ENCODE peak calls at places on chromosomes 2 and 18, in four cellular contexts. R, D, A and B are unnamed samples.

GRCh38 chr2:85828725-85829124 is 60.1 kb downstream of the ST3GAL5 start:
- DNase-seq in R (no peak), D (no peak), A (no peak), B (no peak)

GRCh38 chr2:60267122-60267521 is 286.3 kb downstream of the BCL11A start:
- DNase-seq in D (no peak), A (no peak), R (no peak), B (no peak)

GRCh38 chr2:166651080-166651675 is 157.1 kb upstream of the SCN7A start:
- DNase-seq in A (no peak), R (no peak), D (no peak), B (no peak)

GRCh38 chr2:239811001-239811798 is 213.9 kb downstream of the NDUFA10 start:
- DNase-seq in D (no peak), R (no peak), A (no peak), B (no peak)

GRCh38 chr2:98768765-98769476 is 38.0 kb upstream of the MGAT4A start:
- DNase-seq in R (no peak), D (no peak), A (no peak), B (no peak)

GRCh38 chr2:55869637-55870325 is 53.8 kb downstream of the EFEMP1 start:
- DNase-seq in A (no peak), D (no peak), R (no peak), B (no peak)

GRCh38 chr2:199136681-199137080 is 321.1 kb downstream of the SATB2 start:
- DNase-seq in A (no peak), D (peak; percentile 5), R (no peak), B (no peak)

GRCh38 chr2:183495589-183496267 is 371.5 kb downstream of the NUP35 start:
- DNase-seq in A (no peak), R (peak; percentile 32), D (no peak), B (no peak)

GRCh38 chr18:25239636-25240468 is 112.1 kb downstream of the ZNF521 start:
- DNase-seq in A (no peak), R (no peak), D (peak; percentile 45), B (no peak)

GRCh38 chr2:106886916-106887758 is 1.2 kb upstream of the ST6GAL2 start:
- DNase-seq in R (no peak), D (no peak), A (no peak), B (peak; percentile 1)

GRCh38 chr2:132676999-132677398 is 7.0 kb upstream of the LYPD1 start:
- DNase-seq in A (no peak), D (no peak), R (no peak), B (no peak)

GRCh38 chr18:55779711-55780590 is 192.0 kb upstream of the TCF4 start:
- DNase-seq in A (no peak), D (peak; percentile 14), R (no peak), B (peak; percentile 30)

GRCh38 chr2:240875228-240876034 is 6.8 kb downstream of the AGXT start:
- DNase-seq in D (no peak), A (no peak), R (no peak), B (no peak)

GRCh38 chr2:46241344-46241743 is 55.9 kb upstream of the EPAS1 start:
- DNase-seq in A (no peak), R (no peak), D (no peak), B (no peak)

GRCh38 chr2:241545113-241545512 is 13.4 kb upstream of the BOK start:
- DNase-seq in D (no peak), R (no peak), A (no peak), B (no peak)

GRCh38 chr2:84314901-84315330 is 144.2 kb downstream of the SUCLG1 start:
- DNase-seq in A (peak; percentile 78), R (peak; percentile 15), D (peak; percentile 75), B (peak; percentile 28)

GRCh38 chr2:183998041-183998796 is 600.1 kb upstream of the ZNF804A start:
- DNase-seq in R (peak; percentile 74), A (no peak), D (no peak), B (no peak)

GRCh38 chr2:234611209-234611608 is 114.3 kb upstream of the ARL4C start:
- DNase-seq in R (no peak), D (peak; percentile 12), A (no peak), B (no peak)

GRCh38 chr2:3766824-3767223 is 63.4 kb downstream of the DCDC2C start:
- DNase-seq in A (no peak), R (no peak), D (no peak), B (no peak)

GRCh38 chr2:171124512-171124911 is 36.2 kb downstream of the TLK1 start:
- DNase-seq in R (no peak), D (no peak), A (no peak), B (no peak)

GRCh38 chr2:28338046-28338753 is 54.5 kb upstream of the FOSL2 start:
- DNase-seq in A (no peak), D (no peak), R (no peak), B (no peak)

GRCh38 chr18:23134780-23135678 is at the start of gene CABLES1:
- DNase-seq in R (no peak), D (peak; percentile 29), A (peak; percentile 83), B (peak; percentile 47)

GRCh38 chr2:9697904-9698303 is 67.1 kb upstream of the YWHAQ start:
- DNase-seq in D (no peak), R (no peak), A (no peak), B (no peak)

GRCh38 chr2:132588576-132588975 is 81.4 kb downstream of the LYPD1 start:
- DNase-seq in D (no peak), A (no peak), R (no peak), B (no peak)

GRCh38 chr18:75064513-75064905 is 144.4 kb downstream of the PTGR3 start:
- DNase-seq in D (no peak), A (no peak), R (no peak), B (no peak)

GRCh38 chr18:75065251-75066000 is 143.5 kb downstream of the PTGR3 start:
- DNase-seq in D (no peak), A (no peak), R (no peak), B (no peak)

GRCh38 chr18:75062297-75062886 is 146.5 kb downstream of the PTGR3 start:
- DNase-seq in A (no peak), D (no peak), R (no peak), B (no peak)

GRCh38 chr18:75063615-75064512 is 145.1 kb downstream of the PTGR3 start:
- DNase-seq in A (no peak), D (no peak), R (no peak), B (no peak)

GRCh38 chr18:75063196-75063595 is 145.7 kb downstream of the PTGR3 start:
- DNase-seq in A (no peak), D (no peak), R (no peak), B (no peak)
- TF ChIP-seq SPI1 in A (no peak), D (no peak), R (no peak), B (no peak)

GRCh38 chr18:75316826-75317225 is 106.2 kb downstream of the TSHZ1 start:
- DNase-seq in D (no peak), A (no peak), R (no peak), B (no peak)

GRCh38 chr18:75314606-75315005 is 104.0 kb downstream of the TSHZ1 start:
- DNase-seq in R (no peak), D (no peak), A (no peak), B (no peak)

GRCh38 chr18:75317723-75318122 is 107.1 kb downstream of the TSHZ1 start:
- DNase-seq in A (no peak), D (no peak), R (peak; percentile 1), B (no peak)

GRCh38 chr18:75319905-75320304 is 107.6 kb downstream of the SMIM21 start:
- DNase-seq in R (no peak), D (no peak), A (no peak), B (no peak)

GRCh38 chr18:75317300-75317699 is 106.7 kb downstream of the TSHZ1 start:
- DNase-seq in A (no peak), D (no peak), R (no peak), B (no peak)
- TF ChIP-seq SPI1 in A (no peak), D (no peak), R (no peak), B (peak; percentile 66)

DNA sequence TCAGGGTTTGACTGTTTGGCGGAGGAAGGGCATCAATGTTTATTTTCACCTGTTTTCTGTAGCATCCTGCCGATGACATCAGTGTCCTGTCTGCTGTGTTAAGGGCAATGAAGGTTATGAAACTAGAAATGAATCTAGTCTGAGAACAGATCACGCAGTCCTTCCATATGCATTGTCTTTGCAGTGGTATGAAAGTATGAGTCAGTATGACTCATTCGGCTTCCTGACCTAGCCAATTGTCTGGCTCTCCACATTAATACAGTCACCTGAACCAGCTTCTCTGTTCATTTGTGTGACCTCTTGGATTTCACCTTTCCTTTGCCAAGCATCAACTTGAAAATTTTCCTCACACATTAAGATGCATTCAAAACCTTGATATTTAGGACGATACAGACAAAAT is 353.8 kb downstream of the RND3 start:
- DNase-seq in D (no peak), A (no peak), R (peak; percentile 62), B (no peak)
- TF ChIP-seq SPI1 in D (no peak), A (no peak), R (no peak), B (no peak)

DNA sequence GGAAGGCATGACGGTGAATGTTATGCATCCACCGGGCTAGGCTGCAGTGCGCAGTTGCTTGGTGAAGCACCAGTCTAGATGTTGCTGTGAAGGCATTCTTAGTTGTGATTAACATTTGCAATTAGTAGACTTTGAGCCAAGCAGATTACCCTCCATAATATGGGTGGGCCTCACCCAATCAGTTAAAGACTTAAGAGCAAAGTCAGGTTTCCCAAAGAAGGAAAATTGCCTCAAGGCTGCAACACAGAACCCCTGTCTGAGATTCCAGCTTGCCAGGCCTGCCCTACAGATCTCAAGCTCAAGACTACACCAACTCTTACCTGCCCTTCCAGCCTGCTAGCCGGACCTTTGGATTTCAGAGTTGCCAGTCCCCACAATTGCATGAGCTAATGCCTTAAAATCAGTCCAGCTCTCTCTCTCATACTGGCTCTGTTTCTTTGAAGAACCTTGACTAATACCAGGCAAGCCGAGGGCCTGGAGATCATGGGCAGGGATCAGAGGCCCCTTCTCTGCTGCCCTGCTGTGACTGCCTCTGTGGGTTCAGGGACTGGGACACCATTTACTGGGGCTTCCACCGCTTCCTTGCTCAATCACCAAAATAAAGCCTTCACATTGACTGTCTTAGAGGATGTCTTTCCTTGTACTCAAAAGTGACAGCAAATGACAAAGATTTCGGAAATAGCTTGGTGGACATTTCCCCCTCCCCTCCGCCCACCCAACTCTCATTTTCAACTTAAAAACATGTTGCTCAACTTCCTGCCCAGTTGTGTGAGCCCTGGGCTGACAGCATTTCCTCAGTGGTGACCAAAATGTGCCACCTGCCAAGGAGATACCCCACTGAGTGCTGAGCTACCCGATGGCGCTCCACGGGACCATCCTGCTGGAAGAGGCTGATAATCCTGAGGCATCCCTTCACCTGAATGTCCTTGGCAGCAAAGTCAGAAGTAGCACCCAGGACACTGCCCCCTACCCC is 86.7 kb downstream of the GALNT14 start:
- DNase-seq in D (no peak), A (peak; percentile 12), R (no peak), B (no peak)
- TF ChIP-seq SPI1 in D (no peak), A (no peak), R (no peak), B (no peak)

GRCh38 chr2:214591359-214591758 is 180.5 kb downstream of the VWC2L start:
- DNase-seq in D (no peak), R (no peak), A (no peak), B (no peak)

GRCh38 chr2:214587442-214587841 is 176.6 kb downstream of the VWC2L start:
- DNase-seq in R (no peak), A (peak; percentile 2), D (peak; percentile 9), B (no peak)
- TF ChIP-seq SPI1 in R (no peak), A (no peak), D (no peak), B (no peak)

GRCh38 chr2:138012082-138012481 is 47.8 kb downstream of the HNMT start:
- DNase-seq in A (no peak), R (no peak), D (peak; percentile 27), B (no peak)
- TF ChIP-seq SPI1 in A (no peak), R (no peak), D (no peak), B (no peak)

GRCh38 chr18:58505181-58505580 is 123.7 kb downstream of the ALPK2 start:
- DNase-seq in A (no peak), D (no peak), R (no peak), B (no peak)
- TF ChIP-seq SPI1 in A (no peak), D (no peak), R (no peak), B (no peak)